ENCODE peak calls at places on chromosomes 11 and 22, in five cellular contexts. T is GM23338; F is neural progenitor cell; P is CD8-positive, alpha-beta memory T cell; H is right atrium auricular region. N is an unnamed sample.

GRCh38 chr11:56883590-56883989 is 105.1 kb upstream of the OR5AK2 start:
- DNase-seq in T (no peak), F (no peak), P (no peak), H (no peak), N (no peak)

GRCh38 chr11:16811136-16812020 is 72.9 kb downstream of the C11orf58 start:
- DNase-seq in T (no peak), F (no peak), P (no peak), H (no peak), N (no peak)

GRCh38 chr11:131408011-131408640 is 37.7 kb downstream of the NTM start:
- DNase-seq in T (peak), F (peak), P (no peak), H (peak), N (no peak)

GRCh38 chr22:40524392-40525249 is 111.9 kb downstream of the MRTFA start:
- DNase-seq in T (peak), F (no peak), P (no peak), H (no peak), N (no peak)

GRCh38 chr11:31802609-31802989 is 8.5 kb downstream of the PAX6 start:
- DNase-seq in T (peak), F (peak), P (no peak), H (no peak), N (no peak)

GRCh38 chr22:38569181-38569971 is 607 bp downstream of the DMC1 start:
- DNase-seq in T (peak), F (no peak), P (no peak), H (no peak), N (no peak)

GRCh38 chr22:23696326-23696851 is 5.6 kb downstream of the RGL4 start:
- DNase-seq in T (no peak), F (no peak), P (peak), H (no peak), N (peak)

GRCh38 chr22:44247923-44248892 is 64.5 kb downstream of the SHISAL1 start:
- DNase-seq in T (no peak), F (no peak), P (no peak), H (peak), N (no peak)

GRCh38 chr22:29784451-29785361 is 17.5 kb downstream of the UQCR10 start:
- DNase-seq in T (no peak), F (no peak), P (no peak), H (no peak), N (no peak)

GRCh38 chr11:118998388-118998717 is 415 bp downstream of the CENATAC start:
- DNase-seq in T (peak), F (no peak), P (no peak), H (no peak), N (no peak)

GRCh38 chr11:114197799-114198500 is 98.2 kb upstream of the NNMT start:
- DNase-seq in T (no peak), F (no peak), P (no peak), H (peak), N (no peak)

GRCh38 chr22:49997221-49997599 is 15.4 kb downstream of the IL17REL start:
- DNase-seq in T (no peak), F (no peak), P (no peak), H (no peak), N (no peak)

GRCh38 chr22:42791721-42792452 is 65.2 kb downstream of the ARFGAP3 start:
- DNase-seq in T (no peak), F (no peak), P (no peak), H (peak), N (no peak)

GRCh38 chr22:44025171-44026065 is 1.3 kb downstream of the PARVB start:
- DNase-seq in T (peak), F (no peak), P (no peak), H (peak), N (no peak)

GRCh38 chr11:65862191-65862735 is 2.0 kb downstream of the MUS81 start:
- DNase-seq in T (no peak), F (peak), P (peak), H (no peak), N (no peak)

GRCh38 chr22:49905465-49905864 is 12.8 kb downstream of the ALG12 start:
- DNase-seq in T (no peak), F (no peak), P (no peak), H (no peak), N (no peak)

GRCh38 chr11:115670538-115671200 is 166.5 kb upstream of the CADM1 start:
- DNase-seq in T (no peak), F (no peak), P (no peak), H (no peak), N (no peak)

GRCh38 chr11:102117472-102118113 is 7.3 kb downstream of the YAP1 start:
- DNase-seq in T (no peak), F (no peak), P (no peak), H (no peak), N (no peak)

GRCh38 chr22:23285734-23286133 is 105.4 kb downstream of the BCR start:
- DNase-seq in T (no peak), F (no peak), P (no peak), H (no peak), N (no peak)

GRCh38 chr11:44083433-44083832 is 12.0 kb upstream of the EXT2 start:
- DNase-seq in T (no peak), F (no peak), P (no peak), H (no peak), N (no peak)

GRCh38 chr22:50544078-50544745 is 1.5 kb upstream of the KLHDC7B start:
- DNase-seq in T (peak), F (peak), P (peak), H (peak), N (peak)

GRCh38 chr11:64224891-64225607 is 937 bp downstream of the TRPT1 start:
- DNase-seq in T (no peak), F (peak), P (peak), H (no peak), N (no peak)

GRCh38 chr22:38802671-38803121 is 8.8 kb upstream of the DNAL4 start:
- DNase-seq in T (peak), F (peak), P (no peak), H (peak), N (no peak)

GRCh38 chr22:23240639-23241389 is 60.5 kb downstream of the BCR start:
- DNase-seq in T (peak), F (peak), P (no peak), H (no peak), N (peak)

GRCh38 chr11:44457862-44458261 is 107.6 kb upstream of the CD82 start:
- DNase-seq in T (no peak), F (no peak), P (no peak), H (no peak), N (no peak)

GRCh38 chr22:21940521-21940920 is 12.1 kb downstream of the PPM1F start:
- DNase-seq in T (no peak), F (no peak), P (no peak), H (no peak), N (no peak)

GRCh38 chr22:38353142-38353629 is 36.0 kb upstream of the CSNK1E start:
- DNase-seq in T (peak), F (peak), P (peak), H (peak), N (peak)

GRCh38 chr11:20640401-20640800 is 29.0 kb upstream of the NELL1 start:
- DNase-seq in T (no peak), F (no peak), P (no peak), H (no peak), N (no peak)

GRCh38 chr11:115765803-115766239 is 261.6 kb upstream of the CADM1 start:
- DNase-seq in T (no peak), F (no peak), P (no peak), H (no peak), N (no peak)

GRCh38 chr11:37747121-37747520 is 1149.1 kb upstream of the RAG2 start:
- DNase-seq in T (no peak), F (no peak), P (no peak), H (no peak), N (no peak)

GRCh38 chr11:101863361-101863760 is 51.4 kb upstream of the CEP126 start:
- DNase-seq in T (no peak), F (no peak), P (no peak), H (no peak), N (no peak)

GRCh38 chr22:35783943-35784614 is 66.4 kb downstream of the APOL5 start:
- DNase-seq in T (no peak), F (no peak), P (no peak), H (no peak), N (no peak)

GRCh38 chr11:16093889-16094653 is 262.3 kb downstream of the SOX6 start:
- DNase-seq in T (no peak), F (no peak), P (no peak), H (no peak), N (no peak)

GRCh38 chr11:108204376-108204775 is 18.1 kb downstream of the NPAT start:
- DNase-seq in T (no peak), F (no peak), P (no peak), H (no peak), N (no peak)

GRCh38 chr11:118902336-118903203 is 18.9 kb downstream of the CXCR5 start:
- DNase-seq in T (no peak), F (no peak), P (no peak), H (no peak), N (no peak)

GRCh38 chr11:67486481-67487195 is 3.8 kb downstream of the AIP start:
- DNase-seq in T (no peak), F (no peak), P (no peak), H (no peak), N (no peak)

GRCh38 chr22:31857247-31857646 is 87.1 kb upstream of the YWHAH start:
- DNase-seq in T (peak), F (peak), P (no peak), H (no peak), N (no peak)

DNA sequence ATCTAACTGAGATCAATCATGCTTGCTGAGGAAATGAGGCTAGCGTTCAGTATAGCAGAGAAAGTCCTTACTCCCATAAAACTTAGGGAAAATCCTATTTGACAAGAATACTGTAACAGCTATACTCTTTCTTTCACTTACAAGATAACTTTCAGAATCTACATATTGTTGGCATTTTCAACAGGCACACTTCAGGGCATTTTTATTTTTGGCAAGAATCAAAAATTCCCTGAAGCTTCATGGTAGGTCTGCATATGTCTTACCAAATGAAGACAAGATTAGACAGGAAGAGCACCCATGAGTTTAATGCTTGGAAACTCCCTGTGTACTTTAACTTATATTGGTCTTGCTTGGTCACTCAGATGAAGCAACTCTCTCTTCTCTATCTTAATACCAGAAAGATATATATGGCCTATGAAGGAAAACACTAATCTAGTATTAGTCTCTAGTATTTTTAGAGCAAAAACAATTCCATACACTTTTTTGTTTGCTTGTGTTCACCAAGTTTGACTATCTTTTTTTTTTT is 137.7 kb downstream of the ATG16L2 start:
- DNase-seq in T (no peak), F (no peak), P (no peak), H (no peak), N (no peak)
- H3K27ac ChIP-seq in T (no peak), F (no peak), P (no peak), H (no peak), N (no peak)

GRCh38 chr22:46084943-46085830 is 65.1 kb upstream of the PPARA start:
- DNase-seq in T (no peak), F (no peak), P (peak), H (peak), N (no peak)
- H3K4me3 ChIP-seq in T (no peak), F (no peak), P (no peak), H (peak), N (no peak)

DNA sequence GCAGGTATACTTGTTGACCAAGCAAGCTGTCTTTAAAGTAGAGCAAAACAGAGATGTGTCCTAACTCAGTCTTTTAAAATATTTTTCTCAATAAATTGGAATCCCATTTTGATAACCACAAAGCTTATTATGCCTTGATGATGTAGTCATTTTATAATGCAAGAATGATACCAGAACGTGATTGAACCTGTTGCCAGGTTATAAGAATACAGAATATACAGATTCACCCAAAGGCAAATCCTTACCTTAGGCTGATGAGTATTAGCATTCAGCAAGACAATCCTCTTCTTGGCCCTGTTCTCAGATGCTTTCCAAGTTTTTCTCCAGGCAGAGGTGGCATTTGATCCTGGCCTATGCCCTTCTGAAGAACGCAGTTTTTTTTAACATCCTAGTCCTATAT is 76.1 kb downstream of the PPFIBP2 start:
- DNase-seq in T (no peak), F (no peak), P (no peak), H (no peak), N (no peak)
- H3K27ac ChIP-seq in T (no peak), F (no peak), P (no peak), H (no peak), N (no peak)

DNA sequence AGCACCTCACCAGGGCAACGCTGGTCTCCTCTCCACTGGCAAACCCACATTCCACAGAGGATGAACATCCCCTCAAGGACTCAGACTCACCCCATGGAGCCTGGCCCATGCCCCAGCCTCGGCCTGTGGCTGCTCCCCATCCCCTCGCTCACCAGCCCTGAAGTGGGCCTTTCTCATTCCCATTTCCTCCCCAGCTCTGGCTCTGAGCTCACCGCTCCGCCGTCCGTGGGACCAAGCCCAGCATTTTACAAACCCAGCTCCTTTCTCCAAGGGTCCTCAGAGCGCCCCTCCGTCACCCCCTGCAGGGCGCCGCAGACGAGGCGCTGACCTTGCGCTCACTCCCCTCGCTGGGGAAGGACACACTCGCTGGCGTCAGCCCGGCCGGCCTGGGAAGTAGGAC is 6.9 kb upstream of the IGF2 start:
- DNase-seq in T (no peak), F (no peak), P (no peak), H (no peak), N (no peak)
- H3K4me3 ChIP-seq in T (peak), F (no peak), P (no peak), H (no peak), N (no peak)

GRCh38 chr11:111540114-111540920 is at the start of gene LAYN:
- DNase-seq in T (peak), F (peak), P (peak), H (no peak), N (peak)
- H3K27ac ChIP-seq in T (no peak), F (no peak), P (no peak), H (peak), N (no peak)

DNA sequence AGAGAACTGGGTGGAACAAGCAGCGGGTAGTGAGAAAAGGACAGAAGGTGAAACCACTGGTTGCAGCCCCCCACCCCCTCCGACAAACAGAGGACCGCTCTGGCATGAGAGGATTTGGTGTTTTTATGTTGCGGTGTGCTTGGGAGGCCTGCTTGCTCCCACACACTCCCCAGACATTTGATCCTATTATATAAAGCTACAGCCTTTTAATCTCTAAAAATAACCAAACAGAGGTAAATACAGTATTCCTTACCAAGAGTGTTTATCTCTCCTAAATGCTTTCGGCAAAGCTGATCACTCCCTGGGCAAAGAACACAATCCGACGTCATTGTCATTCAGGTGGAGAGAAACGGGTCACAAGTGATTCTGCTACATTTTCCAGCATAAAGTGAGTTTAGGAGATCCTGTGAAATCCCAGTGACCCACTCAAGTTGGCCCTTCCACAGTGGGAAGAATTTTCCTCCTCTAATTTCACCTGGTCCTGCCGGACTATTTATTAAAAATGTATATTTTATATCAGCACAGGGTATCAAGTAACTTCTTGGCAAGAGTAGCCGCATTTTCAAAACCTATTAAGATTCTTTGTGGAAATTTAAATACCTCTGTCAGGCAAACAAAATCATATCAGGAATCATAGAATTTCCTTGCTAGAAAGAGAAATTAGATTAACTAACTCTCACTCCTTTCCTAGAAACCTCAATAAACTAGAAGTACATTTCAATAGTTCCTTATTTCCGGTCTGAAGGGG is 9.9 kb downstream of the MN1 start:
- DNase-seq in T (no peak), F (no peak), P (no peak), H (no peak), N (no peak)
- H3K4me3 ChIP-seq in T (peak), F (peak), P (no peak), H (peak), N (no peak)

GRCh38 chr11:121461843-121462242 is 9.1 kb upstream of the SORL1-AS1 start:
- DNase-seq in T (no peak), F (no peak), P (no peak), H (no peak), N (no peak)
- H3K27ac ChIP-seq in T (peak), F (no peak), P (no peak), H (no peak), N (peak)